ENCODE peak calls at places on chromosomes 11 and 22, in seven cellular contexts. M, L, Y, R, P, N and U are unnamed samples.

GRCh38 chr22:38864361-38865191 is 7.4 kb downstream of the CBX6 start:
- DNase-seq in M (no peak), L (peak), Y (peak), R (peak), P (no peak), N (peak), U (no peak)

GRCh38 chr11:119228535-119229302 is 22.6 kb downstream of the CBL start:
- DNase-seq in M (no peak), L (no peak), Y (no peak), R (no peak), P (no peak), N (no peak), U (no peak)

GRCh38 chr11:126870021-126870420 is 130.5 kb downstream of the KIRREL3 start:
- DNase-seq in M (no peak), L (no peak), Y (no peak), R (no peak), P (no peak), N (no peak), U (no peak)

GRCh38 chr22:32999039-32999861 is 58.9 kb downstream of the SYN3 start:
- DNase-seq in M (no peak), L (no peak), Y (no peak), R (no peak), P (no peak), N (no peak), U (no peak)

GRCh38 chr11:115912484-115912945 is 408.3 kb upstream of the CADM1 start:
- DNase-seq in M (no peak), L (no peak), Y (no peak), R (no peak), P (peak), N (no peak), U (peak)

GRCh38 chr11:71103266-71103665 is 149.1 kb downstream of the SHANK2 start:
- DNase-seq in M (no peak), L (no peak), Y (no peak), R (no peak), P (no peak), N (no peak), U (no peak)

GRCh38 chr11:113322158-113322557 is 7.8 kb downstream of the TTC12 start:
- DNase-seq in M (no peak), L (no peak), Y (no peak), R (no peak), P (no peak), N (no peak), U (no peak)

GRCh38 chr22:27990879-27991278 is 71.8 kb upstream of the PITPNB start:
- DNase-seq in M (no peak), L (peak), Y (peak), R (peak), P (peak), N (peak), U (no peak)

GRCh38 chr11:93123351-93123898 is 74.4 kb downstream of the SLC36A4 start:
- DNase-seq in M (no peak), L (peak), Y (peak), R (no peak), P (no peak), N (no peak), U (no peak)

GRCh38 chr11:92225206-92225562 is 566 bp downstream of the FAT3 start:
- DNase-seq in M (peak), L (no peak), Y (no peak), R (peak), P (no peak), N (peak), U (no peak)

GRCh38 chr11:125376117-125376516 is 119.9 kb downstream of the FEZ1 start:
- DNase-seq in M (peak), L (peak), Y (peak), R (peak), P (no peak), N (peak), U (no peak)

GRCh38 chr11:7495997-7496545 is 10.8 kb downstream of the OLFML1 start:
- DNase-seq in M (no peak), L (no peak), Y (no peak), R (no peak), P (no peak), N (peak), U (no peak)

GRCh38 chr11:127000291-127000968 is at the start of gene KIRREL3:
- DNase-seq in M (peak), L (no peak), Y (peak), R (no peak), P (peak), N (peak), U (no peak)

GRCh38 chr11:1345752-1346513 is 36.5 kb upstream of the TOLLIP start:
- DNase-seq in M (no peak), L (no peak), Y (no peak), R (peak), P (no peak), N (no peak), U (no peak)

GRCh38 chr22:46823654-46824053 is 61.2 kb downstream of the TBC1D22A start:
- DNase-seq in M (no peak), L (no peak), Y (no peak), R (no peak), P (no peak), N (peak), U (no peak)

GRCh38 chr11:6388747-6389146 is 1.5 kb upstream of the SMPD1 start:
- DNase-seq in M (no peak), L (no peak), Y (no peak), R (no peak), P (peak), N (no peak), U (no peak)
- H3K27ac ChIP-seq in M (no peak), L (no peak), Y (no peak), R (peak), P (peak), N (no peak), U (peak)

GRCh38 chr11:47502767-47503166 is 50.2 kb downstream of the CELF1 start:
- DNase-seq in M (no peak), L (no peak), Y (no peak), R (no peak), P (no peak), N (no peak), U (no peak)

GRCh38 chr11:47499614-47500013 is 50.7 kb upstream of the RAPSN start:
- DNase-seq in M (no peak), L (no peak), Y (no peak), R (no peak), P (no peak), N (no peak), U (no peak)

GRCh38 chr11:47499160-47499559 is 50.2 kb upstream of the RAPSN start:
- DNase-seq in M (no peak), L (no peak), Y (no peak), R (no peak), P (no peak), N (no peak), U (no peak)

GRCh38 chr11:47500121-47500520 is 51.2 kb upstream of the RAPSN start:
- DNase-seq in M (no peak), L (no peak), Y (no peak), R (no peak), P (no peak), N (no peak), U (no peak)

GRCh38 chr11:47501095-47501494 is 51.8 kb downstream of the CELF1 start:
- DNase-seq in M (no peak), L (no peak), Y (no peak), R (no peak), P (no peak), N (no peak), U (no peak)
- H3K27ac ChIP-seq in M (peak), L (peak), Y (no peak), R (peak), P (no peak), N (no peak), U (no peak)

DNA sequence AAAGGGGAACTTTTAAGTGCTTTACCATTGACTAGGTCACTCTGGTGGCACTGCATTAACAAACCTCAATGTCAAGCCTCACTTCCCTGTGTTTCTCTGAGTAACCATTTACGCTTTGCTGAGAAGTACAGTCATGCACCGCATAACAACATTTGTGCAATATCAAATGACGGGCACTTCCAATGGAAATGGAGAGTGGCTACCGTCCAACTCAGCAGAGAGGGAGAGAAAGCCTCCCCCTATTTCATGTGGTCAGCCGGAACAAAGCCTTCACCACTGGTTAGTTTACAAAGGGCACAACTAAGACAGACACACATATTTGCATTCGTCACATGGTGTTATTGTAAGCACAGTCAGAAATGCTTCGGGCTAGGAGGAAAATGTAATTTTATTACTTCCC is 117.3 kb downstream of the RASSF10 start:
- DNase-seq in M (no peak), L (no peak), Y (no peak), R (no peak), P (peak), N (no peak), U (no peak)
- H3K27ac ChIP-seq in M (no peak), L (no peak), Y (no peak), R (no peak), P (peak), N (no peak), U (no peak)

GRCh38 chr11:117217141-117217609 is 14.7 kb downstream of the PCSK7 start:
- DNase-seq in M (no peak), L (no peak), Y (no peak), R (no peak), P (peak), N (peak), U (no peak)
- H3K27ac ChIP-seq in M (peak), L (peak), Y (no peak), R (peak), P (no peak), N (peak), U (no peak)

GRCh38 chr11:94473177-94473799 is 20.4 kb downstream of the MRE11 start:
- DNase-seq in M (no peak), L (no peak), Y (peak), R (no peak), P (peak), N (no peak), U (no peak)
- H3K27ac ChIP-seq in M (no peak), L (peak), Y (no peak), R (no peak), P (no peak), N (no peak), U (no peak)

GRCh38 chr22:42645938-42646568 is 3.1 kb downstream of the CYB5R3 start:
- DNase-seq in M (no peak), L (no peak), Y (peak), R (no peak), P (no peak), N (no peak), U (no peak)

GRCh38 chr22:42643632-42644421 is 3.4 kb upstream of the ATP5MGL start:
- DNase-seq in M (no peak), L (no peak), Y (no peak), R (no peak), P (no peak), N (no peak), U (no peak)

GRCh38 chr22:42642801-42643631 is 2.6 kb upstream of the ATP5MGL start:
- DNase-seq in M (no peak), L (no peak), Y (no peak), R (no peak), P (no peak), N (no peak), U (no peak)

GRCh38 chr22:42645341-42645937 is 3.8 kb downstream of the CYB5R3 start:
- DNase-seq in M (no peak), L (no peak), Y (peak), R (peak), P (no peak), N (no peak), U (no peak)

DNA sequence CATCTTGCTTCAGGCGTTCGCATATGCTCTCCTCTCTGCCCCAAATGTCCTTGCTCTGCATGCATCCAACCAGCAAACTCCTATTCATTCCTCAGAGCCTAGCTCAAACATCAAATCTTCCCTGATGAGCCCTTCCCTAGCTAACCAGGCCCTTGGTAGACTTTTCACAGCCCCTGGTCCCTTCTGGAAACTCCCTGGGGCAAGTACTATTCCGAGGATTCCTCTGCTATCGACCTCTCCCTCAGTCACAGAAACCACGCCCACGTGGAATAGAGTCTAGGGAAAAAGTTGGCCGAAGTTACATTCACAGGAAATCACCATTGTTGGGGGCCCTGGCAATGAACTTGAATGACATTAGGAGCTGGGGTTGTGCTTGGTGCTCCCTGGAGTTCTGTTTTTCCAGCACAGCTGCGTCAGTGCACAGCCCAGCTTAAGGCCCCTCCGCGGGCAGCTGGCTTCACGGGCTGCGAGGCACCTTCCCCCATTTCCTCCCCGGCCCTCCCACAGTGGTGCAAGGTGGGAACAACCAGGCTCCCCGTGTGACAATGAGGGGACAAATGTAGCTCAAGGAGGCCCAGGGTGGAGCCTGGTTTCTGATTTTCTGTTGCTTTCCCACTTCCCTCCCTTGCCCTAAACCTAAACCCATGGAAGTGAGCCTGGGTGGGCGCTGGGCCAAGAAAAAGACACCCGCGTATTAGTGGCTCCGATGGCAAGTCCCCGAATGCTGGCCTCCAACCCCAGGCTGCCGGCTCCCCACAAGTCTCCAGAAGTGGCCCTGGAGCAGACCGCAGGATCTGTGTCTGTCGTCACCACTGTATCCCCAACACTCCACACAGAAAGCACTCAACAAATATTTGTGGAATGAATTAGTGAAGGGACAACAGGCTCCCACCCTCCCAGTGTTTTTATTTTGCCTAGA is 4.3 kb upstream of the ATP5MGL start:
- DNase-seq in M (no peak), L (peak), Y (peak), R (peak), P (peak), N (peak), U (no peak)
- H3K27ac ChIP-seq in M (peak), L (peak), Y (peak), R (peak), P (peak), N (peak), U (peak)

GRCh38 chr11:14075679-14076078 is 113.2 kb downstream of the SPON1 start:
- DNase-seq in M (no peak), L (no peak), Y (no peak), R (no peak), P (no peak), N (no peak), U (no peak)
- H3K27ac ChIP-seq in M (no peak), L (no peak), Y (no peak), R (no peak), P (no peak), N (no peak), U (no peak)